ENCODE peak calls at places on chromosome 2, in ten cellular contexts. One of them, this sample, is unnamed.

GRCh38 chr2:197306691-197307030 is 3.9 kb downstream of the ANKRD44 start:
- DNase-seq in fibroblast of lung: peak; percentile 35
- DNase-seq in heart left ventricle: peak; percentile 49
- DNase-seq in PC-9: peak; percentile 48
- DNase-seq in body of pancreas: peak; percentile 80
- DNase-seq in Peyer's patch: peak; percentile 64
- DNase-seq in GM23248: peak; percentile 71
- DNase-seq in ovary: no peak
- DNase-seq in aorta: peak; percentile 77
- DNase-seq in PC-3: peak; percentile 85
- DNase-seq in this sample: no peak

GRCh38 chr2:201517094-201517493 is 65.6 kb downstream of the STRADB start:
- DNase-seq in fibroblast of lung: peak; percentile 77
- DNase-seq in heart left ventricle: no peak
- DNase-seq in PC-9: no peak
- DNase-seq in body of pancreas: no peak
- DNase-seq in Peyer's patch: no peak
- DNase-seq in GM23248: no peak
- DNase-seq in ovary: no peak
- DNase-seq in aorta: no peak
- DNase-seq in PC-3: no peak
- DNase-seq in this sample: no peak

GRCh38 chr2:227748079-227748478 is 2.4 kb downstream of the SCYGR8 start:
- DNase-seq in fibroblast of lung: no peak
- DNase-seq in heart left ventricle: no peak
- DNase-seq in PC-9: no peak
- DNase-seq in body of pancreas: no peak
- DNase-seq in Peyer's patch: no peak
- DNase-seq in GM23248: peak; percentile 13
- DNase-seq in ovary: no peak
- DNase-seq in aorta: no peak
- DNase-seq in PC-3: peak; percentile 37
- DNase-seq in this sample: peak; percentile 37

GRCh38 chr2:175676813-175677212 is 325.3 kb downstream of the LNPK start:
- DNase-seq in fibroblast of lung: no peak
- DNase-seq in heart left ventricle: no peak
- DNase-seq in PC-9: no peak
- DNase-seq in body of pancreas: no peak
- DNase-seq in Peyer's patch: no peak
- DNase-seq in GM23248: peak; percentile 3
- DNase-seq in ovary: no peak
- DNase-seq in aorta: no peak
- DNase-seq in PC-3: no peak
- DNase-seq in this sample: no peak

GRCh38 chr2:239719791-239720410 is 305.2 kb downstream of the NDUFA10 start:
- DNase-seq in fibroblast of lung: no peak
- DNase-seq in heart left ventricle: no peak
- DNase-seq in PC-9: no peak
- DNase-seq in body of pancreas: no peak
- DNase-seq in Peyer's patch: peak; percentile 35
- DNase-seq in GM23248: no peak
- DNase-seq in ovary: no peak
- DNase-seq in aorta: peak; percentile 40
- DNase-seq in PC-3: no peak
- DNase-seq in this sample: peak; percentile 5

GRCh38 chr2:209383212-209383611 is 40.6 kb upstream of the MAP2 start:
- DNase-seq in fibroblast of lung: peak; percentile 91
- DNase-seq in heart left ventricle: no peak
- DNase-seq in PC-9: peak; percentile 87
- DNase-seq in body of pancreas: peak; percentile 23
- DNase-seq in Peyer's patch: no peak
- DNase-seq in GM23248: peak; percentile 83
- DNase-seq in ovary: no peak
- DNase-seq in aorta: no peak
- DNase-seq in PC-3: peak; percentile 90
- DNase-seq in this sample: no peak

GRCh38 chr2:95331606-95332005 is 34.5 kb downstream of the KCNIP3 start:
- DNase-seq in fibroblast of lung: no peak
- DNase-seq in heart left ventricle: peak; percentile 7
- DNase-seq in PC-9: no peak
- DNase-seq in body of pancreas: no peak
- DNase-seq in Peyer's patch: no peak
- DNase-seq in GM23248: no peak
- DNase-seq in ovary: no peak
- DNase-seq in aorta: peak; percentile 34
- DNase-seq in PC-3: no peak
- DNase-seq in this sample: no peak

GRCh38 chr2:163734911-163735691 is 707 bp downstream of the FIGN start:
- DNase-seq in fibroblast of lung: peak; percentile 41
- DNase-seq in heart left ventricle: no peak
- DNase-seq in PC-9: no peak
- DNase-seq in body of pancreas: no peak
- DNase-seq in Peyer's patch: no peak
- DNase-seq in GM23248: peak; percentile 55
- DNase-seq in ovary: no peak
- DNase-seq in aorta: no peak
- DNase-seq in PC-3: peak; percentile 24
- DNase-seq in this sample: no peak

DNA sequence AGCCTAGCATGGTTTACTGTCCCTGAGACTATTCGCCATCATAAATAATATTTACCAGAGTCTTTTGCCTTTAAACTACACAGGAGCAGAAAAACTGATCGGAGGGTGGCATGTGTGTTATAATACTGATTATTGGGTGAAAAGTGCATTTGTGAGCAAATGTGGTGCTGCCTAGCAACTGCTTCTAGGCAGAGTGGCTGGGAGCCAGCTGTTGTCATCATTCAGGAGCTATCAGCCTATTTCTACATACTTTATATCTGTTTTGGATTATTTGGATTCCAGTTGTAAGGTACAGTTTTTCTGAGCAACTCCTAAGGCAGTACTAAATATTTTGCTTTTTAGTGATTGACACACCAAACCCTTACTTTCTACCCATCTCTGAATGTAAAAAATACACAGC is 75.0 kb upstream of the MSTN start:
- DNase-seq in fibroblast of lung: peak; percentile 7
- DNase-seq in heart left ventricle: no peak
- DNase-seq in PC-9: no peak
- DNase-seq in body of pancreas: no peak
- DNase-seq in Peyer's patch: no peak
- DNase-seq in GM23248: peak; percentile 65
- DNase-seq in ovary: no peak
- DNase-seq in aorta: no peak
- DNase-seq in PC-3: no peak
- DNase-seq in this sample: no peak
- H3K9me3 ChIP-seq in fibroblast of lung: no peaks in the 10 kb centered on the region
- H3K9me3 ChIP-seq in heart left ventricle: no peaks in the 10 kb centered on the region
- H3K9me3 ChIP-seq in PC-9: no peaks in the 10 kb centered on the region
- H3K9me3 ChIP-seq in body of pancreas: no peaks in the 10 kb centered on the region
- H3K9me3 ChIP-seq in Peyer's patch: peaks cover 4% of the 10 kb centered on the region
- H3K9me3 ChIP-seq in GM23248: no peaks in the 10 kb centered on the region
- H3K9me3 ChIP-seq in ovary: no peaks in the 10 kb centered on the region
- H3K9me3 ChIP-seq in aorta: no peaks in the 10 kb centered on the region
- H3K9me3 ChIP-seq in PC-3: peaks cover 5% of the 10 kb centered on the region
- H3K9me3 ChIP-seq in this sample: peaks cover 58% of the 10 kb centered on the region

GRCh38 chr2:161417428-161418274 is 1.6 kb downstream of the TBR1 start:
- DNase-seq in fibroblast of lung: no peak
- DNase-seq in heart left ventricle: no peak
- DNase-seq in PC-9: no peak
- DNase-seq in body of pancreas: no peak
- DNase-seq in Peyer's patch: no peak
- DNase-seq in GM23248: no peak
- DNase-seq in ovary: no peak
- DNase-seq in aorta: no peak
- DNase-seq in PC-3: no peak
- DNase-seq in this sample: no peak

GRCh38 chr2:161420406-161421025 is 4.4 kb downstream of the TBR1 start:
- DNase-seq in fibroblast of lung: no peak
- DNase-seq in heart left ventricle: no peak
- DNase-seq in PC-9: no peak
- DNase-seq in body of pancreas: no peak
- DNase-seq in Peyer's patch: no peak
- DNase-seq in GM23248: no peak
- DNase-seq in ovary: no peak
- DNase-seq in aorta: no peak
- DNase-seq in PC-3: no peak
- DNase-seq in this sample: no peak

GRCh38 chr2:161418715-161419337 is 2.7 kb downstream of the TBR1 start:
- DNase-seq in fibroblast of lung: peak; percentile 19
- DNase-seq in heart left ventricle: no peak
- DNase-seq in PC-9: no peak
- DNase-seq in body of pancreas: no peak
- DNase-seq in Peyer's patch: peak; percentile 51
- DNase-seq in GM23248: peak; percentile 45
- DNase-seq in ovary: no peak
- DNase-seq in aorta: no peak
- DNase-seq in PC-3: no peak
- DNase-seq in this sample: peak; percentile 50

GRCh38 chr2:161418275-161418714 is 2.2 kb downstream of the TBR1 start:
- DNase-seq in fibroblast of lung: no peak
- DNase-seq in heart left ventricle: no peak
- DNase-seq in PC-9: no peak
- DNase-seq in body of pancreas: no peak
- DNase-seq in Peyer's patch: no peak
- DNase-seq in GM23248: no peak
- DNase-seq in ovary: no peak
- DNase-seq in aorta: no peak
- DNase-seq in PC-3: no peak
- DNase-seq in this sample: no peak

DNA sequence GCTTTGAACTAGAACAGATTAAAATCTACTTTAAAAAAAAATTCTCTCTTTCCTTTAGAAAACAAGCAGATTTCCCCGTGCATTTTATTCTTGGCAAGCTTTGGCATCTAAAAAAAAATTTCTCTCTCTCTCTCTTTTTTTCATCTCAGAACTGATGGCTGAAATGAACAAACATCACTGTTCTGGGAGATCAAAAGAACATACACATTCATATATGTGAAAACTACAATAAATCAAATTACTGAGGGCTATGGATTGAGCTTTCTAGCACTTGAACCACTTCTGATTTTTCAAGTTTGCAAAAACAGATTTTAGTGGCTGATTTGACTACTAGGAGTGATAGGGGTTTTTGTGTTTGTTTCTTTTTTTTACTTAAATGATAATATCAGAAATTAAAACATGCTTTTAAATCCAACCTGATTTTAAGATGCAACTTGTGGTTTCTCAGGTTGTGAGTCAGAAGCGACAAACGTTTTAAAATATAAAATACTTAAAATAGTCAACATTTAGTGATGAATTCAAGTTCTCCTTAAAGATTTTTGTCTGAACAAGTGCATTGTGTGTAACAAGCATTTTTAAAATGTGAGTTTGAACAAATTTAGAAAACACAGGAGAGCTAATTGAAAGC is 3.4 kb downstream of the TBR1 start:
- DNase-seq in fibroblast of lung: no peak
- DNase-seq in heart left ventricle: no peak
- DNase-seq in PC-9: no peak
- DNase-seq in body of pancreas: no peak
- DNase-seq in Peyer's patch: no peak
- DNase-seq in GM23248: no peak
- DNase-seq in ovary: no peak
- DNase-seq in aorta: no peak
- DNase-seq in PC-3: no peak
- DNase-seq in this sample: no peak
- H3K27me3 ChIP-seq in fibroblast of lung: peaks cover 89% of the 10 kb centered on the region
- H3K27me3 ChIP-seq in heart left ventricle: peaks cover 85% of the 10 kb centered on the region
- H3K27me3 ChIP-seq in PC-9: no peaks in the 10 kb centered on the region
- H3K27me3 ChIP-seq in body of pancreas: peaks cover 54% of the 10 kb centered on the region
- H3K27me3 ChIP-seq in Peyer's patch: no peaks in the 10 kb centered on the region
- H3K27me3 ChIP-seq in GM23248: peaks cover 95% of the 10 kb centered on the region
- H3K27me3 ChIP-seq in ovary: peaks cover 2% of the 10 kb centered on the region
- H3K27me3 ChIP-seq in aorta: no peaks in the 10 kb centered on the region
- H3K27me3 ChIP-seq in PC-3: no peaks in the 10 kb centered on the region
- H3K27me3 ChIP-seq in this sample: peaks cover 6% of the 10 kb centered on the region

GRCh38 chr2:133525751-133526467 is 42.4 kb downstream of the NCKAP5 start:
- DNase-seq in fibroblast of lung: no peak
- DNase-seq in heart left ventricle: no peak
- DNase-seq in PC-9: no peak
- DNase-seq in body of pancreas: no peak
- DNase-seq in Peyer's patch: no peak
- DNase-seq in GM23248: no peak
- DNase-seq in ovary: no peak
- DNase-seq in aorta: no peak
- DNase-seq in PC-3: no peak
- DNase-seq in this sample: no peak
- H3K4me3 ChIP-seq in fibroblast of lung: no peak overlapping the region
- H3K4me3 ChIP-seq in heart left ventricle: no peak overlapping the region
- H3K4me3 ChIP-seq in PC-9: no peak overlapping the region
- H3K4me3 ChIP-seq in body of pancreas: no peak overlapping the region
- H3K4me3 ChIP-seq in Peyer's patch: no peak overlapping the region
- H3K4me3 ChIP-seq in GM23248: no peak overlapping the region
- H3K4me3 ChIP-seq in ovary: no peak overlapping the region
- H3K4me3 ChIP-seq in aorta: no peak overlapping the region
- H3K4me3 ChIP-seq in PC-3: no peak overlapping the region
- H3K4me3 ChIP-seq in this sample: no peak overlapping the region

GRCh38 chr2:180334514-180334913 is 327.4 kb upstream of the CWC22 start:
- DNase-seq in fibroblast of lung: no peak
- DNase-seq in heart left ventricle: no peak
- DNase-seq in PC-9: no peak
- DNase-seq in body of pancreas: no peak
- DNase-seq in Peyer's patch: no peak
- DNase-seq in GM23248: no peak
- DNase-seq in ovary: no peak
- DNase-seq in aorta: no peak
- DNase-seq in PC-3: no peak
- DNase-seq in this sample: no peak

GRCh38 chr2:180324191-180324590 is 317.1 kb upstream of the CWC22 start:
- DNase-seq in fibroblast of lung: no peak
- DNase-seq in heart left ventricle: no peak
- DNase-seq in PC-9: no peak
- DNase-seq in body of pancreas: no peak
- DNase-seq in Peyer's patch: no peak
- DNase-seq in GM23248: peak; percentile 29
- DNase-seq in ovary: no peak
- DNase-seq in aorta: no peak
- DNase-seq in PC-3: no peak
- DNase-seq in this sample: no peak

GRCh38 chr2:180327185-180327584 is 320.1 kb upstream of the CWC22 start:
- DNase-seq in fibroblast of lung: no peak
- DNase-seq in heart left ventricle: no peak
- DNase-seq in PC-9: no peak
- DNase-seq in body of pancreas: no peak
- DNase-seq in Peyer's patch: no peak
- DNase-seq in GM23248: no peak
- DNase-seq in ovary: no peak
- DNase-seq in aorta: no peak
- DNase-seq in PC-3: no peak
- DNase-seq in this sample: no peak

DNA sequence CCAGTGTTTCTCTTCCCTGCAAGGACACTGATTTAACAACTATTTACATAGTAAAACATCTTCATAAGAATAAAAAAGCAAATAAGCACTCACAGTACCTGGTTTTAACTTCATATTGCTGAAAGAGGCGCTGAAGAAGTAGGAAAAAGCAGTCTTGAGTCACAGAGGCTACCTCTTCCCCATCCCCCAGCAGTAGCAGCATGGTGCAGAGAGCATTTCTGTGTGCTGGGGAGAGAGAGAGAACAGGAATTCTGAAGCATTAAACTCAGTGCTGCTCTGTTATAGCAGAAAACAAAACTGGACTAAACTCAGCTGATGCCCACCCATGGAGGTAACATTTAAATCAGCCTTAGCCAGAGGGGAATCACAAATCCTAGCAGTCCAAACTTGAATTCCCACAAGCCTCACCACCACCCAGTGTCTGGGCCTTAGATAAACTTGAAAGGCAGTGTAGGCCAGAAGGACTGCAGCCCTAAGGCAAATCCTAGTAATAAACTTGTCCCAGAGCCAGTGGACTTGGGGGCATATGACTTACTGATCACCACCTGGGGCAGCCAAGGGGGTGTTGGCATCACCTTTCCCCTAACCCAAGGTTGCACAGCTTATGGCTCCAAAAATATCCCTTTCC is 321.8 kb upstream of the CWC22 start:
- DNase-seq in fibroblast of lung: no peak
- DNase-seq in heart left ventricle: no peak
- DNase-seq in PC-9: no peak
- DNase-seq in body of pancreas: no peak
- DNase-seq in Peyer's patch: no peak
- DNase-seq in GM23248: no peak
- DNase-seq in ovary: no peak
- DNase-seq in aorta: no peak
- DNase-seq in PC-3: no peak
- DNase-seq in this sample: no peak
- H3K9me3 ChIP-seq in fibroblast of lung: no peaks in the 10 kb centered on the region
- H3K9me3 ChIP-seq in heart left ventricle: no peaks in the 10 kb centered on the region
- H3K9me3 ChIP-seq in PC-9: peaks cover 2% of the 10 kb centered on the region
- H3K9me3 ChIP-seq in body of pancreas: no peaks in the 10 kb centered on the region
- H3K9me3 ChIP-seq in Peyer's patch: no peaks in the 10 kb centered on the region
- H3K9me3 ChIP-seq in GM23248: no peaks in the 10 kb centered on the region
- H3K9me3 ChIP-seq in ovary: no peaks in the 10 kb centered on the region
- H3K9me3 ChIP-seq in aorta: no peaks in the 10 kb centered on the region
- H3K9me3 ChIP-seq in PC-3: no peaks in the 10 kb centered on the region
- H3K9me3 ChIP-seq in this sample: no peaks in the 10 kb centered on the region

This sample was measured in Caco-2.